ENCODE peak calls at places on chromosomes 11 and 22, in seven cellular contexts. Q, N, P, X, E, H and J are unnamed samples.

GRCh38 chr11:38460901-38461300 is 1862.9 kb upstream of the RAG2 start:
- DNase-seq in Q (no peak), N (no peak), P (no peak), X (no peak), E (no peak), H (no peak), J (peak; percentile 31)

GRCh38 chr11:18243783-18244362 is 4.6 kb downstream of the SAA2 start:
- DNase-seq in Q (no peak), N (peak; percentile 67), P (no peak), X (peak; percentile 77), E (peak; percentile 8), H (peak; percentile 5), J (peak; percentile 66)

GRCh38 chr11:69278091-69278867 is 15.7 kb upstream of the MYEOV start:
- DNase-seq in Q (no peak), N (no peak), P (no peak), X (no peak), E (no peak), H (no peak), J (peak; percentile 56)

GRCh38 chr11:126747315-126747714 is 253.3 kb downstream of the KIRREL3 start:
- DNase-seq in Q (no peak), N (no peak), P (no peak), X (no peak), E (no peak), H (no peak), J (no peak)

GRCh38 chr11:127345819-127346459 is 345.4 kb upstream of the KIRREL3 start:
- DNase-seq in Q (no peak), N (peak; percentile 33), P (peak; percentile 15), X (peak; percentile 79), E (peak; percentile 72), H (peak; percentile 15), J (peak; percentile 17)

GRCh38 chr11:128942272-128942612 is 429 bp downstream of the TP53AIP1 start:
- DNase-seq in Q (no peak), N (no peak), P (no peak), X (no peak), E (no peak), H (no peak), J (no peak)

GRCh38 chr11:33633251-33634003 is 67.2 kb downstream of the C11orf91 start:
- DNase-seq in Q (no peak), N (no peak), P (no peak), X (peak; percentile 54), E (peak; percentile 70), H (no peak), J (no peak)

GRCh38 chr22:27990451-27990840 is 71.4 kb upstream of the PITPNB start:
- DNase-seq in Q (no peak), N (no peak), P (no peak), X (no peak), E (no peak), H (no peak), J (no peak)

GRCh38 chr22:38107692-38108515 is 2.6 kb downstream of the BAIAP2L2 start:
- DNase-seq in Q (no peak), N (no peak), P (no peak), X (peak; percentile 43), E (no peak), H (no peak), J (peak; percentile 69)

GRCh38 chr11:117061256-117061655 is 37.0 kb downstream of the SIK3 start:
- DNase-seq in Q (no peak), N (no peak), P (no peak), X (no peak), E (no peak), H (no peak), J (no peak)

GRCh38 chr22:32684148-32684821 is 117.2 kb upstream of the TIMP3 start:
- DNase-seq in Q (no peak), N (no peak), P (no peak), X (no peak), E (no peak), H (no peak), J (no peak)

GRCh38 chr22:46607483-46608114 is 12.6 kb upstream of the GRAMD4 start:
- DNase-seq in Q (no peak), N (no peak), P (no peak), X (no peak), E (peak; percentile 59), H (no peak), J (no peak)